ENCODE peak calls at places on chromosome 7, in seven cellular contexts. S is transverse colon, K is lung, D is mammary epithelial cell, M is cardiac muscle cell, P is keratinocyte, Z is MM.1S. F is an unnamed sample.

GRCh38 chr7:134365341-134366054 is 48.8 kb upstream of the SLC35B4 start:
- DNase-seq in D (peak; percentile 82), K (no peak), Z (no peak), P (peak; percentile 7), M (peak; percentile 90), S (no peak), F (no peak)

GRCh38 chr7:99975782-99976521 is at the start of gene AZGP1:
- DNase-seq in D (peak; percentile 16), S (peak; percentile 41), Z (peak; percentile 54), P (no peak), K (no peak), M (peak; percentile 43), F (no peak)

GRCh38 chr7:129438839-129439640 is 4.8 kb downstream of the STRIP2 start:
- DNase-seq in K (no peak), D (peak; percentile 90), M (peak; percentile 54), S (no peak), Z (no peak), P (peak; percentile 77), F (no peak)

GRCh38 chr7:68720722-68721121 is 877.6 kb upstream of the AUTS2 start:
- DNase-seq in S (no peak), K (no peak), Z (peak; percentile 36), P (no peak), D (no peak), M (peak; percentile 56), F (no peak)

GRCh38 chr7:128835790-128836641 is 5.8 kb downstream of the FLNC start:
- DNase-seq in P (no peak), D (no peak), K (no peak), Z (no peak), S (no peak), M (peak; percentile 70), F (no peak)

GRCh38 chr7:3683886-3684539 is 383.0 kb downstream of the SDK1 start:
- DNase-seq in D (no peak), Z (no peak), S (peak; percentile 33), M (no peak), K (no peak), P (no peak), F (no peak)

GRCh38 chr7:5396999-5397656 is 26.5 kb downstream of the TNRC18 start:
- DNase-seq in M (peak; percentile 96), D (peak; percentile 96), K (peak; percentile 93), S (peak; percentile 92), P (peak; percentile 95), Z (peak; percentile 96), F (peak; percentile 91)

GRCh38 chr7:104275900-104276299 is 52.5 kb upstream of the LHFPL3 start:
- DNase-seq in S (no peak), P (no peak), M (no peak), D (peak; percentile 20), Z (no peak), K (no peak), F (no peak)

GRCh38 chr7:80449841-80450240 is 62.0 kb downstream of the GNAT3 start:
- DNase-seq in K (no peak), P (no peak), Z (no peak), S (no peak), M (no peak), D (no peak), F (no peak)

GRCh38 chr7:114478384-114478783 is 63.8 kb downstream of the FOXP2 start:
- DNase-seq in S (no peak), D (no peak), P (no peak), Z (peak; percentile 37), M (no peak), K (no peak), F (peak; percentile 9)

GRCh38 chr7:27171636-27172387 is 2.3 kb downstream of the HOXA10 start:
- DNase-seq in P (no peak), S (peak; percentile 35), D (peak; percentile 30), Z (no peak), K (no peak), M (no peak), F (no peak)

GRCh38 chr7:83987764-83988163 is 206.8 kb downstream of the SEMA3A start:
- DNase-seq in M (no peak), S (no peak), K (no peak), Z (no peak), D (no peak), P (no peak), F (no peak)

GRCh38 chr7:129144834-129145668 is 544 bp downstream of the TSPAN33 start:
- DNase-seq in D (no peak), P (no peak), S (no peak), K (no peak), Z (no peak), M (no peak), F (peak; percentile 46)

GRCh38 chr7:101066141-101066857 is 19.0 kb upstream of the TRIM56 start:
- DNase-seq in M (no peak), S (no peak), D (peak; percentile 75), Z (no peak), K (no peak), P (no peak), F (no peak)

GRCh38 chr7:131774419-131775220 is 218.2 kb upstream of the PODXL start:
- DNase-seq in S (no peak), K (peak; percentile 13), D (peak; percentile 34), M (peak; percentile 21), Z (no peak), P (no peak), F (no peak)

GRCh38 chr7:94632338-94633024 is 23.5 kb downstream of the SGCE start:
- DNase-seq in D (peak; percentile 93), K (no peak), M (peak; percentile 70), P (peak; percentile 41), S (no peak), Z (no peak), F (peak; percentile 17)

GRCh38 chr7:192035-192649 is at the start of gene FAM20C:
- DNase-seq in S (peak; percentile 83), K (peak; percentile 77), P (no peak), M (peak; percentile 92), D (peak; percentile 81), Z (no peak), F (no peak)

GRCh38 chr7:12893292-12893691 is 205.9 kb downstream of the ARL4A start:
- DNase-seq in S (no peak), Z (no peak), K (no peak), P (no peak), M (no peak), D (no peak), F (no peak)

GRCh38 chr7:18206331-18206730 is 178.7 kb upstream of the PRPS1L1 start:
- DNase-seq in K (no peak), S (no peak), D (no peak), Z (no peak), P (no peak), M (no peak), F (no peak)

GRCh38 chr7:17142831-17143541 is 155.5 kb upstream of the AHR start:
- DNase-seq in Z (no peak), D (peak; percentile 35), S (no peak), M (peak; percentile 24), P (no peak), K (no peak), F (no peak)

GRCh38 chr7:18037609-18038008 is 10.0 kb upstream of the PRPS1L1 start:
- DNase-seq in P (no peak), Z (no peak), K (no peak), S (no peak), M (no peak), D (no peak), F (no peak)

GRCh38 chr7:110170762-110171161 is 920.2 kb upstream of the LRRN3 start:
- DNase-seq in K (no peak), S (no peak), D (no peak), M (no peak), Z (no peak), P (no peak), F (no peak)

DNA sequence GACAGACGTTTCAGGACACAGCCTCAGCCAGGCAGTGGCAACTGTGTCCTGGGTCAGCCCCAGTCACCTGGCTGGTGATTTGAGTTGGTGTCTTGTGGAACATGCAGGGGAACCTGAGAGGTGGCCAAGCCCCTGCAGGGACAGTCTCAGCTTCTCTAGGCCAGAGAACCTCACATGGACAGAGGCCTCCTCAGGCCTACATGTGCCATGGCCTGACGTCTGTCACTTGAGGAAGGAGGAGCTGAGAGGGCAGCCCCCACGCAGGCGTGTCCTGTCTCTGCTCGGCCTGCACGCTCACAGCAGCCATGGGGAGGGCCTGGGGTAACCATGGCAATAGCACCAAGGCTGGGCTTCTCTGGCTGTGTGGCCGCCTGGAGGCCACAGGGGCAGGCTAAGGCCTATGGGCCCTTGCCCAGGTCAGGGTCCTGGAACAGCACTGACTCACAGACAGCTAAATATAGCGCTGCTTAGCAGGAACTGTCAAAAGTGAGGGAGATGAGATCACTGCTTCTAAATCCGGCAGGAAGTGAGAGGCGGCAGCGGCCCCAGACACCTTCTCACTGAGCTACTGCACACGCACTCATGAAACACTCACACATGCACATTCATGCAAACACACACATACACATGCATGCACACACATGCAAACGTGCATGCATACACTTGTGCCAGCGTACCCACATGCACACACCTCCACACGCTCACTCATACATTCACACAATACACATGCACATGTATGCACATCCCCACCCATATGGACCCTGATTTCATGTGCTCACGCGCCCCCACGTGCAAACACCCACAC is 57.0 kb downstream of the YKT6 start:
- DNase-seq in S (peak; percentile 28), P (peak; percentile 53), K (peak; percentile 64), M (peak; percentile 89), Z (peak; percentile 90), D (peak; percentile 66), F (peak; percentile 88)
- TF ChIP-seq CTCF in S (no peak), P (no peak), K (no peak), M (no peak), Z (peak; percentile 9), D (no peak), F (no peak)

GRCh38 chr7:90830302-90830701 is 234.2 kb downstream of the CDK14 start:
- DNase-seq in S (no peak), Z (no peak), D (no peak), M (no peak), K (no peak), P (no peak), F (no peak)
- H3K36me3 ChIP-seq in S (no peaks in the 10 kb centered on the region), Z (peaks cover 7% of the 10 kb centered on the region), D (no peaks in the 10 kb centered on the region), M (no peaks in the 10 kb centered on the region), K (no peaks in the 10 kb centered on the region), P (no peaks in the 10 kb centered on the region), F (no peaks in the 10 kb centered on the region)

GRCh38 chr7:157850481-157851444 is 514.0 kb downstream of the DNAJB6 start:
- DNase-seq in D (no peak), P (no peak), M (no peak), K (no peak), S (no peak), Z (no peak), F (no peak)
- H3K4me3 ChIP-seq in D (no peak overlapping the region), P (no peak overlapping the region), M (no peak overlapping the region), K (no peak overlapping the region), S (no peak overlapping the region), Z (peak overlapping the region; percentile 62), F (no peak overlapping the region)

DNA sequence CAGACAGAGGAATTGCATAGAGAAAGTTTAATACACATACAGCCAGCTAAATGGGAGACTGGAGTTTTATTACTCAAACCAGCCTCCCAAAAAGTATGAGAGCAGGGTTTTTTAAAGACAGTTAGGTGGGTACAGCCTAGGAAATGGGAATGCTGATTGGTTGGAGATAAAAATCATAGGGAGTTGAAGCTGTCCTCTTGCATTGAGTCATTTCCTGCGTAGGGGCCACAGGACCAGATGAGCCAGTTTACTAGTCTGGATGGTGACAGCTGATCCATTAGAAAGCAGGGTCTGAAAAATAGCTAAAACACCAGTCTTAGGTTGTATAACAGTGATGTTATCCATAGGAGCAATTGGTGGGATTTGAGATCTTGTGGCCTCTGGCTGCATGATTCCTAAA is 76.1 kb upstream of the POM121L12 start:
- DNase-seq in K (no peak), M (no peak), S (no peak), D (no peak), P (no peak), Z (no peak), F (no peak)
- TF ChIP-seq CTCF in K (no peak), M (no peak), S (no peak), D (no peak), P (no peak), Z (no peak), F (no peak)